ENCODE peak calls at places on chromosomes 11 and 22, in six cellular contexts. L is stomach; N is Calu3; R is ovary; S is CD4-positive, alpha-beta T cell; P is GM12865. U is an unnamed sample.
A peak's percentile ranks its signal among the peaks of the same experiment; 100 is the strongest.

GRCh38 chr11:75262961-75263852 is 22.6 kb downstream of the TPBGL start:
- DNase-seq in L (no peak), N (no peak), R (peak; percentile 7), S (no peak), P (no peak), U (no peak)

GRCh38 chr22:21641417-21641794 is 696 bp upstream of the SDF2L1 start:
- DNase-seq in L (peak; percentile 53), N (peak; percentile 68), R (peak; percentile 35), S (no peak), P (peak; percentile 61), U (peak; percentile 49)

GRCh38 chr11:103448966-103449365 is 339.7 kb downstream of the DYNC2H1 start:
- DNase-seq in L (no peak), N (no peak), R (no peak), S (no peak), P (no peak), U (no peak)

GRCh38 chr11:67647471-67647870 is 3.1 kb downstream of the ACY3 start:
- DNase-seq in L (no peak), N (no peak), R (peak; percentile 10), S (no peak), P (no peak), U (no peak)

GRCh38 chr11:63508745-63509144 is 2.9 kb downstream of the LGALS12 start:
- DNase-seq in L (no peak), N (no peak), R (no peak), S (no peak), P (no peak), U (no peak)

GRCh38 chr22:20401376-20402020 is 7.5 kb downstream of the ZNF74 start:
- DNase-seq in L (no peak), N (no peak), R (no peak), S (no peak), P (no peak), U (no peak)

GRCh38 chr11:76107946-76108345 is 98.4 kb downstream of the WNT11 start:
- DNase-seq in L (no peak), N (no peak), R (no peak), S (no peak), P (no peak), U (no peak)

GRCh38 chr11:124902616-124903015 is 5.0 kb upstream of the ROBO4 start:
- DNase-seq in L (no peak), N (no peak), R (no peak), S (no peak), P (no peak), U (no peak)

GRCh38 chr11:63210111-63210510 is 33.3 kb downstream of the SLC22A25 start:
- DNase-seq in L (no peak), N (no peak), R (no peak), S (no peak), P (no peak), U (no peak)

GRCh38 chr11:34345012-34345804 is 12.6 kb downstream of the ABTB2 start:
- DNase-seq in L (peak; percentile 49), N (peak; percentile 82), R (peak; percentile 46), S (no peak), P (no peak), U (no peak)

GRCh38 chr22:41557401-41558240 is 3.2 kb upstream of the CSDC2 start:
- DNase-seq in L (peak; percentile 78), N (no peak), R (peak; percentile 95), S (no peak), P (no peak), U (no peak)

GRCh38 chr11:118939948-118940598 is 14.3 kb upstream of the BCL9L start:
- DNase-seq in L (no peak), N (no peak), R (no peak), S (peak; percentile 21), P (peak; percentile 68), U (peak; percentile 43)

GRCh38 chr22:44702479-44703219 is 645 bp downstream of the PRR5 start:
- DNase-seq in L (peak; percentile 40), N (peak; percentile 52), R (peak; percentile 54), S (no peak), P (no peak), U (no peak)

GRCh38 chr11:41456288-41456687 is 3.2 kb downstream of the LRRC4C start:
- DNase-seq in L (no peak), N (no peak), R (no peak), S (no peak), P (no peak), U (no peak)

GRCh38 chr11:22163394-22163797 is 29.5 kb upstream of the ANO5 start:
- DNase-seq in L (no peak), N (no peak), R (no peak), S (no peak), P (peak; percentile 5), U (peak; percentile 94)

GRCh38 chr11:25520459-25520858 is 811.5 kb upstream of the ANO3 start:
- DNase-seq in L (no peak), N (no peak), R (no peak), S (no peak), P (no peak), U (no peak)

GRCh38 chr22:36461665-36462474 is 19.6 kb downstream of the TXN2 start:
- DNase-seq in L (no peak), N (peak; percentile 81), R (no peak), S (no peak), P (no peak), U (no peak)

GRCh38 chr11:19800162-19800561 is 87.5 kb downstream of the NAV2 start:
- DNase-seq in L (no peak), N (no peak), R (no peak), S (no peak), P (no peak), U (no peak)

GRCh38 chr11:68150029-68150428 is 28.8 kb upstream of the CHKA start:
- DNase-seq in L (peak; percentile 87), N (peak; percentile 78), R (no peak), S (no peak), P (no peak), U (no peak)

GRCh38 chr11:102157219-102157618 is 47.0 kb downstream of the YAP1 start:
- DNase-seq in L (peak; percentile 86), N (peak; percentile 37), R (no peak), S (no peak), P (no peak), U (no peak)

GRCh38 chr11:93648168-93648567 is 13.3 kb upstream of the CEP295 start:
- DNase-seq in L (no peak), N (no peak), R (no peak), S (no peak), P (peak; percentile 46), U (peak; percentile 10)

GRCh38 chr11:109971184-109971523 is 122.0 kb upstream of the ZC3H12C start:
- DNase-seq in L (no peak), N (no peak), R (no peak), S (no peak), P (peak; percentile 45), U (peak; percentile 57)

GRCh38 chr11:102226702-102227101 is 90.6 kb upstream of the BIRC3 start:
- DNase-seq in L (no peak), N (peak; percentile 10), R (no peak), S (no peak), P (no peak), U (no peak)

GRCh38 chr22:24580276-24580675 is 12.6 kb downstream of the LRRC75B start:
- DNase-seq in L (no peak), N (no peak), R (no peak), S (no peak), P (no peak), U (no peak)

GRCh38 chr11:79437981-79438630 is 2.7 kb downstream of the TENM4 start:
- DNase-seq in L (no peak), N (no peak), R (peak; percentile 58), S (no peak), P (no peak), U (no peak)

GRCh38 chr11:48020092-48020755 is 39.9 kb downstream of the PTPRJ start:
- DNase-seq in L (peak; percentile 61), N (no peak), R (no peak), S (no peak), P (peak; percentile 55), U (peak; percentile 97)

GRCh38 chr11:133228406-133229330 is 303.6 kb downstream of the OPCML start:
- DNase-seq in L (peak; percentile 29), N (no peak), R (no peak), S (no peak), P (no peak), U (no peak)

GRCh38 chr11:33704240-33705002 is 3.8 kb upstream of the C11orf91 start:
- DNase-seq in L (no peak), N (no peak), R (no peak), S (no peak), P (no peak), U (no peak)

GRCh38 chr11:63802637-63803414 is 10.4 kb upstream of the SPINDOC start:
- DNase-seq in L (no peak), N (no peak), R (no peak), S (no peak), P (peak; percentile 20), U (no peak)

GRCh38 chr22:22779213-22779612 is 108.4 kb upstream of the IGLL5 start:
- DNase-seq in L (no peak), N (no peak), R (no peak), S (no peak), P (no peak), U (no peak)

GRCh38 chr22:33921576-33922181 is 1.4 kb upstream of the LARGE1 start:
- DNase-seq in L (peak; percentile 64), N (peak; percentile 42), R (peak; percentile 82), S (no peak), P (peak; percentile 74), U (no peak)

GRCh38 chr11:133712235-133712634 is 133.1 kb downstream of the SPATA19 start:
- DNase-seq in L (no peak), N (no peak), R (no peak), S (no peak), P (no peak), U (no peak)

GRCh38 chr22:46528121-46528610 is 9.3 kb downstream of the CELSR1 start:
- DNase-seq in L (no peak), N (peak; percentile 69), R (no peak), S (no peak), P (no peak), U (peak; percentile 98)

GRCh38 chr22:30226192-30226832 is 20.2 kb downstream of the LIF start:
- DNase-seq in L (no peak), N (peak; percentile 40), R (no peak), S (no peak), P (no peak), U (no peak)

GRCh38 chr11:73157141-73158010 is 15.3 kb upstream of the FCHSD2 start:
- DNase-seq in L (no peak), N (no peak), R (peak; percentile 47), S (no peak), P (peak; percentile 81), U (peak; percentile 64)

GRCh38 chr11:44199298-44199697 is 103.8 kb downstream of the EXT2 start:
- DNase-seq in L (no peak), N (no peak), R (no peak), S (no peak), P (no peak), U (no peak)

GRCh38 chr11:62689421-62690183 is at the start of gene LRRN4CL:
- DNase-seq in L (peak; percentile 36), N (no peak), R (peak; percentile 86), S (no peak), P (no peak), U (no peak)

GRCh38 chr11:43866520-43866919 is 14.1 kb upstream of the ALKBH3 start:
- DNase-seq in L (no peak), N (no peak), R (no peak), S (no peak), P (no peak), U (no peak)

GRCh38 chr11:134915881-134916280 is 503.8 kb upstream of the B3GAT1 start:
- DNase-seq in L (no peak), N (no peak), R (no peak), S (no peak), P (no peak), U (no peak)

GRCh38 chr22:45817705-45818104 is 146.1 kb downstream of the ATXN10 start:
- DNase-seq in L (no peak), N (no peak), R (no peak), S (no peak), P (no peak), U (no peak)